ENCODE peak calls at places on chromosomes 6 and 20, in eight cellular contexts. One of them, this sample, is unnamed.

GRCh38 chr6:7247828-7248227 is 65.2 kb downstream of the SSR1 start:
- DNase-seq in CD8-positive, alpha-beta memory T cell: no peak
- DNase-seq in SJSA1: no peak
- DNase-seq in ovary: no peak
- DNase-seq in CD4-positive, alpha-beta memory T cell: no peak
- DNase-seq in GM23338: no peak
- DNase-seq in heart right ventricle: no peak
- DNase-seq in caudate nucleus: no peak
- DNase-seq in this sample: no peak

GRCh38 chr6:132763269-132763668 is 5.6 kb upstream of the VNN2 start:
- DNase-seq in CD8-positive, alpha-beta memory T cell: peak
- DNase-seq in heart right ventricle: no peak
- DNase-seq in ovary: no peak
- DNase-seq in CD4-positive, alpha-beta memory T cell: peak
- DNase-seq in GM23338: peak
- DNase-seq in SJSA1: peak
- DNase-seq in caudate nucleus: no peak
- DNase-seq in this sample: no peak

GRCh38 chr6:85569323-85569722 is 24.3 kb downstream of the SNX14 start:
- DNase-seq in GM23338: no peak
- DNase-seq in caudate nucleus: no peak
- DNase-seq in heart right ventricle: no peak
- DNase-seq in SJSA1: no peak
- DNase-seq in CD8-positive, alpha-beta memory T cell: no peak
- DNase-seq in ovary: no peak
- DNase-seq in CD4-positive, alpha-beta memory T cell: no peak
- DNase-seq in this sample: no peak

GRCh38 chr20:53750827-53751393 is 157.3 kb upstream of the ZNF217 start:
- DNase-seq in ovary: no peak
- DNase-seq in caudate nucleus: no peak
- DNase-seq in GM23338: no peak
- DNase-seq in CD4-positive, alpha-beta memory T cell: peak
- DNase-seq in heart right ventricle: no peak
- DNase-seq in SJSA1: peak
- DNase-seq in CD8-positive, alpha-beta memory T cell: peak
- DNase-seq in this sample: no peak

GRCh38 chr6:16510245-16510644 is 251.0 kb downstream of the ATXN1 start:
- DNase-seq in SJSA1: no peak
- DNase-seq in heart right ventricle: no peak
- DNase-seq in ovary: no peak
- DNase-seq in caudate nucleus: no peak
- DNase-seq in GM23338: no peak
- DNase-seq in CD4-positive, alpha-beta memory T cell: no peak
- DNase-seq in CD8-positive, alpha-beta memory T cell: no peak
- DNase-seq in this sample: no peak

GRCh38 chr6:170028629-170029345 is 262.1 kb downstream of the DLL1 start:
- DNase-seq in heart right ventricle: no peak
- DNase-seq in ovary: no peak
- DNase-seq in CD8-positive, alpha-beta memory T cell: no peak
- DNase-seq in SJSA1: no peak
- DNase-seq in CD4-positive, alpha-beta memory T cell: no peak
- DNase-seq in caudate nucleus: no peak
- DNase-seq in GM23338: no peak
- DNase-seq in this sample: no peak

GRCh38 chr6:38371312-38371672 is 268.4 kb downstream of the BTBD9 start:
- DNase-seq in SJSA1: no peak
- DNase-seq in ovary: peak
- DNase-seq in heart right ventricle: no peak
- DNase-seq in CD8-positive, alpha-beta memory T cell: no peak
- DNase-seq in GM23338: no peak
- DNase-seq in caudate nucleus: no peak
- DNase-seq in CD4-positive, alpha-beta memory T cell: no peak
- DNase-seq in this sample: no peak

GRCh38 chr20:37934634-37935010 is 31.7 kb downstream of the VSTM2L start:
- DNase-seq in ovary: no peak
- DNase-seq in GM23338: no peak
- DNase-seq in caudate nucleus: no peak
- DNase-seq in heart right ventricle: no peak
- DNase-seq in CD4-positive, alpha-beta memory T cell: no peak
- DNase-seq in CD8-positive, alpha-beta memory T cell: no peak
- DNase-seq in SJSA1: no peak
- DNase-seq in this sample: no peak

GRCh38 chr20:57557926-57558613 is 2.8 kb upstream of the PCK1 start:
- DNase-seq in SJSA1: no peak
- DNase-seq in heart right ventricle: no peak
- DNase-seq in caudate nucleus: no peak
- DNase-seq in ovary: no peak
- DNase-seq in CD8-positive, alpha-beta memory T cell: no peak
- DNase-seq in CD4-positive, alpha-beta memory T cell: no peak
- DNase-seq in GM23338: no peak
- DNase-seq in this sample: no peak

GRCh38 chr6:166782541-166782940 is 155.5 kb upstream of the RPS6KA2 start:
- DNase-seq in ovary: no peak
- DNase-seq in CD4-positive, alpha-beta memory T cell: no peak
- DNase-seq in heart right ventricle: no peak
- DNase-seq in GM23338: no peak
- DNase-seq in SJSA1: no peak
- DNase-seq in CD8-positive, alpha-beta memory T cell: no peak
- DNase-seq in caudate nucleus: no peak
- DNase-seq in this sample: no peak

GRCh38 chr6:160007581-160007980 is 38.7 kb downstream of the IGF2R start:
- DNase-seq in CD8-positive, alpha-beta memory T cell: no peak
- DNase-seq in caudate nucleus: no peak
- DNase-seq in ovary: no peak
- DNase-seq in heart right ventricle: no peak
- DNase-seq in GM23338: no peak
- DNase-seq in SJSA1: peak
- DNase-seq in CD4-positive, alpha-beta memory T cell: no peak
- DNase-seq in this sample: no peak

GRCh38 chr6:81734081-81734480 is 18.4 kb downstream of the TENT5A start:
- DNase-seq in CD8-positive, alpha-beta memory T cell: no peak
- DNase-seq in heart right ventricle: no peak
- DNase-seq in caudate nucleus: no peak
- DNase-seq in ovary: no peak
- DNase-seq in CD4-positive, alpha-beta memory T cell: no peak
- DNase-seq in GM23338: peak
- DNase-seq in SJSA1: no peak
- DNase-seq in this sample: no peak

GRCh38 chr20:9179193-9179802 is 110.4 kb downstream of the PLCB4 start:
- DNase-seq in CD8-positive, alpha-beta memory T cell: no peak
- DNase-seq in ovary: no peak
- DNase-seq in heart right ventricle: no peak
- DNase-seq in SJSA1: no peak
- DNase-seq in caudate nucleus: no peak
- DNase-seq in CD4-positive, alpha-beta memory T cell: no peak
- DNase-seq in GM23338: peak
- DNase-seq in this sample: no peak

GRCh38 chr6:170463101-170463721 is 89.9 kb downstream of the PSMB1 start:
- DNase-seq in heart right ventricle: no peak
- DNase-seq in SJSA1: no peak
- DNase-seq in caudate nucleus: no peak
- DNase-seq in CD8-positive, alpha-beta memory T cell: no peak
- DNase-seq in CD4-positive, alpha-beta memory T cell: no peak
- DNase-seq in ovary: no peak
- DNase-seq in GM23338: no peak
- DNase-seq in this sample: no peak

GRCh38 chr6:57021086-57021720 is 25.3 kb upstream of the KIAA1586 start:
- DNase-seq in heart right ventricle: no peak
- DNase-seq in CD8-positive, alpha-beta memory T cell: peak
- DNase-seq in caudate nucleus: no peak
- DNase-seq in SJSA1: peak
- DNase-seq in CD4-positive, alpha-beta memory T cell: peak
- DNase-seq in ovary: no peak
- DNase-seq in GM23338: peak
- DNase-seq in this sample: no peak

GRCh38 chr6:156395276-156395675 is 381.9 kb upstream of the ARID1B start:
- DNase-seq in ovary: no peak
- DNase-seq in heart right ventricle: no peak
- DNase-seq in GM23338: no peak
- DNase-seq in SJSA1: no peak
- DNase-seq in caudate nucleus: no peak
- DNase-seq in CD4-positive, alpha-beta memory T cell: peak
- DNase-seq in CD8-positive, alpha-beta memory T cell: no peak
- DNase-seq in this sample: no peak

GRCh38 chr6:44072959-44073611 is 54.2 kb downstream of the MRPL14 start:
- DNase-seq in CD4-positive, alpha-beta memory T cell: peak
- DNase-seq in caudate nucleus: no peak
- DNase-seq in ovary: peak
- DNase-seq in heart right ventricle: peak
- DNase-seq in GM23338: peak
- DNase-seq in CD8-positive, alpha-beta memory T cell: peak
- DNase-seq in SJSA1: peak
- DNase-seq in this sample: no peak

GRCh38 chr6:89117285-89118108 is at the start of gene SRSF12:
- DNase-seq in ovary: peak
- DNase-seq in SJSA1: peak
- DNase-seq in CD8-positive, alpha-beta memory T cell: peak
- DNase-seq in CD4-positive, alpha-beta memory T cell: peak
- DNase-seq in heart right ventricle: peak
- DNase-seq in caudate nucleus: no peak
- DNase-seq in GM23338: peak
- DNase-seq in this sample: no peak

GRCh38 chr20:49704932-49705336 is 8.7 kb downstream of the B4GALT5 start:
- DNase-seq in CD8-positive, alpha-beta memory T cell: no peak
- DNase-seq in heart right ventricle: no peak
- DNase-seq in CD4-positive, alpha-beta memory T cell: no peak
- DNase-seq in ovary: no peak
- DNase-seq in SJSA1: no peak
- DNase-seq in caudate nucleus: no peak
- DNase-seq in GM23338: no peak
- DNase-seq in this sample: no peak
- H3K27ac ChIP-seq in CD8-positive, alpha-beta memory T cell: no peak
- H3K27ac ChIP-seq in heart right ventricle: no peak
- H3K27ac ChIP-seq in CD4-positive, alpha-beta memory T cell: no peak
- H3K27ac ChIP-seq in ovary: no peak
- H3K27ac ChIP-seq in SJSA1: no peak
- H3K27ac ChIP-seq in caudate nucleus: no peak
- H3K27ac ChIP-seq in GM23338: peak
- H3K27ac ChIP-seq in this sample: no peak

DNA sequence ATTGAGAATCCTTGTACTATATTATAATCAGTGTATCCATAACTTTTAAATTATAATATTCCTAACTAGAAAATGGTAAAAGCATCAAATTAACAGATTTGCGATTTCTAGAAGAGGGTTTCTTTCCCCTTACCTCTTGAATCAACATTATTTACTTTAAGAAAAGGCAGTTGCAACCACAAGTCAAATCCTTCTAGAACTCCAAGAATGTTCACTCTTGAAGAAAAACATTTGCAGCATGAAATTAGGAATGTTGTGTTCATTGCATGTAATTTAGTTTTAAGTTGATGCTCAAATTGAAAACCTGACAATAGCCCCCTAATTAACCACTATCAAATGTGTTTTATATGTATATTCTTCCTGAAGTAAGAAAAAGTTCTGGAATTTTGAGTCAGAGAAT is 2.3 kb upstream of the REV3L start:
- DNase-seq in GM23338: no peak
- DNase-seq in CD4-positive, alpha-beta memory T cell: no peak
- DNase-seq in SJSA1: peak
- DNase-seq in caudate nucleus: no peak
- DNase-seq in heart right ventricle: no peak
- DNase-seq in ovary: no peak
- DNase-seq in CD8-positive, alpha-beta memory T cell: no peak
- DNase-seq in this sample: no peak
- H3K27ac ChIP-seq in GM23338: no peak
- H3K27ac ChIP-seq in CD4-positive, alpha-beta memory T cell: no peak
- H3K27ac ChIP-seq in SJSA1: peak
- H3K27ac ChIP-seq in caudate nucleus: no peak
- H3K27ac ChIP-seq in heart right ventricle: peak
- H3K27ac ChIP-seq in ovary: peak
- H3K27ac ChIP-seq in CD8-positive, alpha-beta memory T cell: no peak
- H3K27ac ChIP-seq in this sample: no peak

DNA sequence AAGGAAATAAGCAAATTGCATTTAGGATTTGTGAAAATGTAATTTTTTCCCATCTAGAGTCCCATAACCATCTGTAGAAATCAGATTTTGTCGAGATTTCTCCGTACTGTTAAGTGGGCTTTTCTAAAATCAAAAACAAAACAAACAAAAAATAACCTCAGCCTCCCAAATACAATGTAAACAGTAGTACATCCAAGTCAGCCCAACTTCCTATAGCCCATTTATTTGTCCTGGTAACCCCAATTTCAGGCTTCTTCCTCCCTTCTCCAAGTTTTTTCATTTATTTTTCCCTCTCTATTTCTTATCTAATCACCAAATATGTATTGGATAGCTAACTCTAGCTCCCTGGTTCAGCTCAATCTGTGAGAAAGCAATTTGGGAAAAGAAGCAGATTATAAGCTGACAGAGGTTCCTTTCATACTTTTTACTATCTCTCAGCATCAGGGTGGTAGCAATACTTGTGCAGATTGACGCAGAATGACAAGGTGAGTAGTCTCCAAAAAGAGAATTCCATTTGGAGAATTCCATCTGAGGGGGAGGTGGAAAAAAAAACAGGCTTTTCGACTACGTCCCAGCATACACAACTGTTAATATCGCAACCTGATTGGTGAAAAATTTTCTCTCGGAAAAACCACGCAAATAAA is 132.6 kb upstream of the BTN3A2 start:
- DNase-seq in CD4-positive, alpha-beta memory T cell: no peak
- DNase-seq in CD8-positive, alpha-beta memory T cell: no peak
- DNase-seq in ovary: no peak
- DNase-seq in caudate nucleus: no peak
- DNase-seq in GM23338: no peak
- DNase-seq in SJSA1: no peak
- DNase-seq in heart right ventricle: no peak
- DNase-seq in this sample: no peak
- H3K27ac ChIP-seq in CD4-positive, alpha-beta memory T cell: peak
- H3K27ac ChIP-seq in CD8-positive, alpha-beta memory T cell: no peak
- H3K27ac ChIP-seq in ovary: no peak
- H3K27ac ChIP-seq in caudate nucleus: no peak
- H3K27ac ChIP-seq in GM23338: peak
- H3K27ac ChIP-seq in SJSA1: no peak
- H3K27ac ChIP-seq in heart right ventricle: no peak
- H3K27ac ChIP-seq in this sample: no peak

GRCh38 chr20:48470141-48470540 is 357.7 kb downstream of the PREX1 start:
- DNase-seq in SJSA1: no peak
- DNase-seq in heart right ventricle: no peak
- DNase-seq in ovary: no peak
- DNase-seq in GM23338: no peak
- DNase-seq in CD8-positive, alpha-beta memory T cell: no peak
- DNase-seq in CD4-positive, alpha-beta memory T cell: no peak
- DNase-seq in caudate nucleus: no peak
- DNase-seq in this sample: no peak

GRCh38 chr20:48469026-48469425 is 358.8 kb downstream of the PREX1 start:
- DNase-seq in heart right ventricle: no peak
- DNase-seq in caudate nucleus: no peak
- DNase-seq in CD4-positive, alpha-beta memory T cell: no peak
- DNase-seq in GM23338: no peak
- DNase-seq in ovary: no peak
- DNase-seq in CD8-positive, alpha-beta memory T cell: no peak
- DNase-seq in SJSA1: no peak
- DNase-seq in this sample: no peak

GRCh38 chr20:48468571-48468970 is 359.2 kb downstream of the PREX1 start:
- DNase-seq in CD8-positive, alpha-beta memory T cell: no peak
- DNase-seq in CD4-positive, alpha-beta memory T cell: no peak
- DNase-seq in ovary: no peak
- DNase-seq in GM23338: no peak
- DNase-seq in SJSA1: no peak
- DNase-seq in caudate nucleus: no peak
- DNase-seq in heart right ventricle: no peak
- DNase-seq in this sample: no peak

GRCh38 chr20:48465271-48465670 is 362.5 kb downstream of the PREX1 start:
- DNase-seq in CD8-positive, alpha-beta memory T cell: no peak
- DNase-seq in SJSA1: no peak
- DNase-seq in heart right ventricle: no peak
- DNase-seq in CD4-positive, alpha-beta memory T cell: no peak
- DNase-seq in ovary: no peak
- DNase-seq in GM23338: no peak
- DNase-seq in caudate nucleus: no peak
- DNase-seq in this sample: no peak

GRCh38 chr20:48467622-48468021 is 360.2 kb downstream of the PREX1 start:
- DNase-seq in caudate nucleus: no peak
- DNase-seq in GM23338: peak
- DNase-seq in ovary: no peak
- DNase-seq in CD4-positive, alpha-beta memory T cell: no peak
- DNase-seq in heart right ventricle: no peak
- DNase-seq in SJSA1: no peak
- DNase-seq in CD8-positive, alpha-beta memory T cell: peak
- DNase-seq in this sample: no peak
- H3K27ac ChIP-seq in caudate nucleus: no peak
- H3K27ac ChIP-seq in GM23338: no peak
- H3K27ac ChIP-seq in ovary: no peak
- H3K27ac ChIP-seq in CD4-positive, alpha-beta memory T cell: no peak
- H3K27ac ChIP-seq in heart right ventricle: no peak
- H3K27ac ChIP-seq in SJSA1: no peak
- H3K27ac ChIP-seq in CD8-positive, alpha-beta memory T cell: no peak
- H3K27ac ChIP-seq in this sample: no peak

This sample was measured in substantia nigra.